ENCODE peak calls at places on chromosomes 3 and 15, in seven cellular contexts. G is dermis blood vessel endothelial cell, O is NCI-H526 treated with DMSO at 0.1 percent for 48 hours, Y is tibial artery, M is ecto neural progenitor cell, W is progenitor cell of endocrine pancreas, E is Peyer's patch. K is an unnamed sample.

GRCh38 chr15:56042031-56042430 is 48.6 kb upstream of the NEDD4 start:
- DNase-seq in G (no peak), O (no peak), Y (no peak), M (no peak), W (no peak), E (no peak), K (no peak)

GRCh38 chr15:92839696-92840095 is 60.4 kb upstream of the CHD2 start:
- DNase-seq in G (no peak), O (no peak), Y (no peak), M (no peak), W (no peak), E (peak), K (peak)

GRCh38 chr3:4472312-4472711 is 5.2 kb upstream of the SUMF1 start:
- DNase-seq in G (no peak), O (no peak), Y (no peak), M (no peak), W (no peak), E (no peak), K (no peak)

GRCh38 chr3:21752749-21753347 is 1.8 kb upstream of the ZNF385D start:
- DNase-seq in G (peak), O (peak), Y (no peak), M (no peak), W (no peak), E (no peak), K (peak)

GRCh38 chr3:39260957-39261356 is 18.9 kb downstream of the CX3CR1 start:
- DNase-seq in G (peak), O (no peak), Y (peak), M (no peak), W (no peak), E (peak), K (peak)

GRCh38 chr15:40104865-40105516 is 3.7 kb downstream of the BMF start:
- DNase-seq in G (peak), O (peak), Y (peak), M (peak), W (peak), E (peak), K (peak)

GRCh38 chr3:149042766-149043386 is 43.5 kb downstream of the HLTF start:
- DNase-seq in G (peak), O (no peak), Y (no peak), M (no peak), W (no peak), E (no peak), K (peak)

GRCh38 chr3:171970301-171970788 is 69.0 kb upstream of the FNDC3B start:
- DNase-seq in G (no peak), O (no peak), Y (no peak), M (no peak), W (no peak), E (no peak), K (no peak)

GRCh38 chr3:1191061-1191460 is 98.2 kb downstream of the CNTN6 start:
- DNase-seq in G (no peak), O (no peak), Y (no peak), M (no peak), W (no peak), E (no peak), K (no peak)

GRCh38 chr15:83287541-83288027 is 3.1 kb upstream of the BNC1 start:
- DNase-seq in G (peak), O (no peak), Y (no peak), M (no peak), W (no peak), E (no peak), K (peak)

GRCh38 chr3:179653777-179654117 is 907 bp downstream of the USP13 start:
- DNase-seq in G (no peak), O (no peak), Y (no peak), M (no peak), W (no peak), E (peak), K (no peak)

GRCh38 chr15:92097473-92098178 is 244.1 kb downstream of the SLCO3A1 start:
- DNase-seq in G (peak), O (peak), Y (no peak), M (peak), W (peak), E (no peak), K (peak)

GRCh38 chr3:136543385-136543784 is 208.8 kb downstream of the STAG1 start:
- DNase-seq in G (peak), O (no peak), Y (no peak), M (no peak), W (no peak), E (no peak), K (no peak)

GRCh38 chr3:151404316-151404715 is 19.8 kb upstream of the P2RY12 start:
- DNase-seq in G (no peak), O (no peak), Y (no peak), M (no peak), W (no peak), E (no peak), K (peak)

GRCh38 chr3:127209840-127210653 is 17.1 kb downstream of the PRR23E start:
- DNase-seq in G (no peak), O (no peak), Y (peak), M (peak), W (no peak), E (no peak), K (no peak)

GRCh38 chr3:14221902-14222301 is 43.3 kb downstream of the LSM3 start:
- DNase-seq in G (no peak), O (no peak), Y (no peak), M (no peak), W (no peak), E (no peak), K (no peak)

GRCh38 chr3:108093616-108094015 is 2.8 kb upstream of the CD47 start:
- DNase-seq in G (no peak), O (no peak), Y (no peak), M (no peak), W (no peak), E (no peak), K (no peak)

GRCh38 chr3:4772171-4772804 is 206.9 kb upstream of the BHLHE40 start:
- DNase-seq in G (peak), O (no peak), Y (peak), M (no peak), W (no peak), E (no peak), K (no peak)

GRCh38 chr15:66215811-66216210 is 37.7 kb downstream of the MEGF11 start:
- DNase-seq in G (no peak), O (no peak), Y (no peak), M (no peak), W (no peak), E (no peak), K (no peak)

GRCh38 chr15:83092309-83092976 is 15.0 kb upstream of the TM6SF1 start:
- DNase-seq in G (peak), O (no peak), Y (peak), M (no peak), W (no peak), E (peak), K (no peak)

GRCh38 chr15:84928843-84929168 is 44.3 kb downstream of the SLC28A1 start:
- DNase-seq in G (no peak), O (no peak), Y (no peak), M (no peak), W (no peak), E (no peak), K (no peak)

GRCh38 chr3:11377726-11378125 is 105.5 kb downstream of the ATG7 start:
- DNase-seq in G (no peak), O (no peak), Y (no peak), M (no peak), W (no peak), E (no peak), K (no peak)

GRCh38 chr3:114014211-114014610 is 42.1 kb downstream of the CCDC191 start:
- DNase-seq in G (no peak), O (no peak), Y (no peak), M (no peak), W (no peak), E (no peak), K (no peak)

GRCh38 chr15:43102181-43102580 is 3.7 kb downstream of the UBR1 start:
- DNase-seq in G (no peak), O (no peak), Y (no peak), M (no peak), W (no peak), E (no peak), K (no peak)

GRCh38 chr3:161852744-161853143 is 356.1 kb downstream of the OTOL1 start:
- DNase-seq in G (no peak), O (no peak), Y (no peak), M (no peak), W (no peak), E (no peak), K (no peak)

GRCh38 chr3:169871129-169871886 is 1.6 kb upstream of the LRRC31 start:
- DNase-seq in G (no peak), O (no peak), Y (no peak), M (no peak), W (no peak), E (no peak), K (no peak)

GRCh38 chr3:196422976-196423781 is 9.0 kb downstream of the UBXN7 start:
- DNase-seq in G (peak), O (no peak), Y (no peak), M (no peak), W (no peak), E (no peak), K (peak)

GRCh38 chr15:67762610-67763368 is 62.5 kb upstream of the SKOR1 start:
- DNase-seq in G (no peak), O (no peak), Y (no peak), M (no peak), W (no peak), E (peak), K (no peak)

GRCh38 chr3:138740057-138740456 is 94.7 kb downstream of the PIK3CB start:
- DNase-seq in G (peak), O (no peak), Y (no peak), M (no peak), W (no peak), E (no peak), K (no peak)

GRCh38 chr3:24628523-24629258 is 134.0 kb upstream of the THRB start:
- DNase-seq in G (no peak), O (no peak), Y (no peak), M (no peak), W (no peak), E (no peak), K (peak)

GRCh38 chr15:77487479-77487861 is 66.8 kb downstream of the HMG20A start:
- DNase-seq in G (peak), O (no peak), Y (no peak), M (no peak), W (no peak), E (no peak), K (peak)

GRCh38 chr3:32105291-32106131 is 909 bp upstream of the GPD1L start:
- DNase-seq in G (peak), O (no peak), Y (no peak), M (no peak), W (no peak), E (no peak), K (no peak)